ENCODE peak calls at places on chromosomes 1 and 21, in ten cellular contexts. A is ELF-1; T is MV-4-11; W is Right ventricle myocardium superior; L is iris pigment epithelial cell; B is RCC 7860; Q is stimulated activated CD4-positive, alpha-beta T cell treated with anti-CD3 and anti-CD28 coated beads, Interleukin-12 subunit alpha, Interleukin-12 subunit beta, amount 100 ng/mL, for 4 hours; U is activated CD4-positive, alpha-beta T cell treated with anti-CD3 and anti-CD28 coated beads, Interleukin-2, amount 10 ng/mL, durations not matched to agents 7 days and 5 days; V is kidney epithelial cell; O is LHCN-M2. N is an unnamed sample.

GRCh38 chr21:15794277-15794912 is 64.6 kb downstream of the USP25 start:
- DNase-seq in B (no peak), T (no peak), W (no peak), U (no peak), Q (no peak), V (no peak), L (no peak), O (no peak), A (no peak), N (no peak)

GRCh38 chr1:2047749-2048729 is 2.2 kb upstream of the PRKCZ start:
- DNase-seq in B (no peak), T (no peak), U (no peak), W (no peak), O (no peak), Q (no peak), A (no peak), V (no peak), L (no peak), N (no peak)

GRCh38 chr21:41947596-41948403 is 6.0 kb downstream of the C2CD2 start:
- DNase-seq in O (peak), A (no peak), L (peak), T (no peak), W (peak), B (no peak), Q (no peak), V (no peak), U (no peak), N (peak)

GRCh38 chr21:37119421-37120218 is 46.6 kb downstream of the TTC3 start:
- DNase-seq in B (no peak), L (no peak), U (no peak), V (no peak), O (no peak), Q (no peak), A (peak), W (no peak), T (no peak), N (no peak)

GRCh38 chr1:234535763-234536515 is 57.0 kb upstream of the TARBP1 start:
- DNase-seq in A (no peak), Q (no peak), O (no peak), V (no peak), T (no peak), L (peak), U (no peak), W (peak), B (no peak), N (no peak)

GRCh38 chr1:117013310-117013850 is 11.8 kb downstream of the CD101 start:
- DNase-seq in U (no peak), O (no peak), L (no peak), Q (no peak), W (no peak), V (no peak), B (no peak), T (no peak), A (peak), N (no peak)

GRCh38 chr1:184065559-184065958 is 14.0 kb downstream of the TSEN15 start:
- DNase-seq in L (no peak), T (no peak), Q (no peak), U (no peak), V (no peak), B (no peak), W (no peak), A (no peak), O (no peak), N (no peak)

GRCh38 chr1:215640429-215641148 is 73.5 kb downstream of the KCTD3 start:
- DNase-seq in U (no peak), L (no peak), O (no peak), B (no peak), W (no peak), T (no peak), A (no peak), Q (no peak), V (no peak), N (no peak)

GRCh38 chr1:44801491-44802305 is 1.5 kb downstream of the PLK3 start:
- DNase-seq in T (no peak), W (peak), V (no peak), U (peak), B (no peak), L (no peak), A (no peak), Q (peak), O (no peak), N (no peak)

GRCh38 chr1:28928306-28928987 is 14.1 kb downstream of the EPB41 start:
- DNase-seq in L (no peak), A (no peak), W (no peak), Q (no peak), U (no peak), B (no peak), T (no peak), O (no peak), V (no peak), N (no peak)

GRCh38 chr1:53663525-53664300 is 75.3 kb downstream of the GLIS1 start:
- DNase-seq in B (no peak), A (peak), O (peak), L (no peak), T (no peak), W (no peak), Q (no peak), U (no peak), V (no peak), N (no peak)

GRCh38 chr1:13976485-13976884 is 276.5 kb downstream of the PRDM2 start:
- DNase-seq in U (no peak), W (no peak), L (no peak), V (no peak), A (no peak), B (no peak), Q (no peak), T (no peak), O (no peak), N (no peak)

GRCh38 chr1:24932284-24932683 is 2.2 kb upstream of the RUNX3 start:
- DNase-seq in Q (peak), U (peak), W (peak), A (peak), L (no peak), B (no peak), O (no peak), V (no peak), T (peak), N (peak)

GRCh38 chr1:20031836-20032235 is 38.2 kb upstream of the PLA2G5 start:
- DNase-seq in Q (no peak), V (no peak), T (no peak), O (no peak), U (no peak), W (no peak), L (no peak), A (no peak), B (no peak), N (no peak)

GRCh38 chr1:1630965-1631792 is 794 bp upstream of the MMP23B start:
- DNase-seq in U (no peak), W (peak), B (no peak), O (no peak), T (no peak), V (no peak), L (no peak), A (no peak), Q (no peak), N (no peak)

N was measured in RKO.